ENCODE peak calls at places on chromosome 13, in nine cellular contexts. P is AG10803; U is PC-3; V is heart right ventricle; D is GM23248; J is foreskin fibroblast; N is progenitor cell of endocrine pancreas; Z is stimulated activated CD4-positive, alpha-beta T cell treated with anti-CD3 and anti-CD28 coated beads, Interleukin-4, amount 100 ng/mL, for 48 hours; Q is aorta. S is an unnamed sample.

GRCh38 chr13:111328803-111329410 is 8.5 kb downstream of the TEX29 start:
- DNase-seq in Z (no peak), U (no peak), V (no peak), D (no peak), Q (no peak), N (no peak), J (no peak), P (no peak), S (no peak)

GRCh38 chr13:113728571-113729054 is 30.4 kb upstream of the TMEM255B start:
- DNase-seq in V (no peak), P (no peak), Z (no peak), D (no peak), N (no peak), J (no peak), Q (peak), U (no peak), S (no peak)

GRCh38 chr13:73894995-73895571 is 239.1 kb downstream of the KLF12 start:
- DNase-seq in Z (no peak), N (no peak), V (no peak), U (no peak), P (no peak), J (no peak), Q (no peak), D (no peak), S (no peak)

GRCh38 chr13:64505511-64505910 is 2724.6 kb downstream of the PCDH9 start:
- DNase-seq in N (no peak), Z (no peak), P (peak), D (peak), V (no peak), Q (no peak), J (peak), U (peak), S (no peak)

GRCh38 chr13:110561335-110562033 is at the start of gene RAB20:
- DNase-seq in Q (peak), P (peak), U (peak), V (peak), N (peak), Z (peak), D (peak), J (peak), S (peak)

GRCh38 chr13:37207646-37208045 is 102.2 kb upstream of the CSNK1A1L start:
- DNase-seq in P (no peak), J (no peak), V (no peak), U (no peak), Q (no peak), Z (no peak), D (no peak), N (no peak), S (no peak)

GRCh38 chr13:106507560-106508274 is 27.7 kb downstream of the EFNB2 start:
- DNase-seq in Z (no peak), P (peak), N (no peak), U (peak), Q (no peak), V (no peak), J (peak), D (peak), S (no peak)

GRCh38 chr13:55214851-55215345 is 1925.8 kb upstream of the PRR20A start:
- DNase-seq in V (no peak), J (no peak), P (no peak), N (no peak), Q (no peak), D (no peak), Z (no peak), U (no peak), S (no peak)

GRCh38 chr13:24709186-24709913 is 29.1 kb downstream of the ATP12A start:
- DNase-seq in J (no peak), Z (peak), P (no peak), N (no peak), V (no peak), U (no peak), D (no peak), Q (no peak), S (peak)

GRCh38 chr13:44404261-44405139 is 30.9 kb downstream of the SERP2 start:
- DNase-seq in J (no peak), V (no peak), N (no peak), Q (no peak), Z (no peak), P (no peak), U (no peak), D (no peak), S (no peak)

GRCh38 chr13:99636728-99637353 is 135.6 kb downstream of the TM9SF2 start:
- DNase-seq in U (no peak), D (no peak), P (no peak), N (no peak), Q (no peak), Z (no peak), V (no peak), J (no peak), S (no peak)

GRCh38 chr13:98889419-98890079 is 88.3 kb downstream of the DOCK9 start:
- DNase-seq in J (no peak), U (peak), V (no peak), D (no peak), Q (no peak), Z (no peak), P (no peak), N (no peak), S (no peak)

GRCh38 chr13:37011788-37012187 is 11.2 kb downstream of the EXOSC8 start:
- DNase-seq in Q (no peak), N (no peak), J (no peak), V (no peak), D (no peak), Z (no peak), U (no peak), P (no peak), S (no peak)

GRCh38 chr13:52446265-52446664 is 4.2 kb downstream of the VPS36 start:
- DNase-seq in D (no peak), N (no peak), P (no peak), Q (no peak), J (no peak), Z (no peak), U (peak), V (no peak), S (no peak)

GRCh38 chr13:64078025-64078424 is 2662.4 kb upstream of the PCDH20 start:
- DNase-seq in U (no peak), D (no peak), P (no peak), V (no peak), N (no peak), J (no peak), Z (no peak), Q (no peak), S (no peak)